ENCODE peak calls at places on chromosome 5, in five cellular contexts. One of them, this sample, is unnamed.

GRCh38 chr5:79399046-79399445 is 114.9 kb downstream of the HOMER1 start:
- DNase-seq in CD8-positive, alpha-beta memory T cell: no peak
- DNase-seq in fibroblast of gingiva: no peak
- DNase-seq in COR-L47: no peak
- DNase-seq in stimulated activated CD4-positive, alpha-beta T cell treated with anti-CD3 and anti-CD28 coated beads, Interleukin-4, amount 100 ng/mL, for 4 hours: no peak
- DNase-seq in this sample: no peak

GRCh38 chr5:82313016-82313415 is 34.9 kb upstream of the RPS23 start:
- DNase-seq in COR-L47: no peak
- DNase-seq in CD8-positive, alpha-beta memory T cell: no peak
- DNase-seq in fibroblast of gingiva: no peak
- DNase-seq in stimulated activated CD4-positive, alpha-beta T cell treated with anti-CD3 and anti-CD28 coated beads, Interleukin-4, amount 100 ng/mL, for 4 hours: no peak
- DNase-seq in this sample: no peak

GRCh38 chr5:145243016-145243415 is 592.1 kb downstream of the PRELID2 start:
- DNase-seq in COR-L47: no peak
- DNase-seq in stimulated activated CD4-positive, alpha-beta T cell treated with anti-CD3 and anti-CD28 coated beads, Interleukin-4, amount 100 ng/mL, for 4 hours: no peak
- DNase-seq in CD8-positive, alpha-beta memory T cell: no peak
- DNase-seq in fibroblast of gingiva: peak
- DNase-seq in this sample: no peak

GRCh38 chr5:36820900-36821299 is 55.7 kb upstream of the NIPBL start:
- DNase-seq in COR-L47: no peak
- DNase-seq in fibroblast of gingiva: no peak
- DNase-seq in CD8-positive, alpha-beta memory T cell: no peak
- DNase-seq in stimulated activated CD4-positive, alpha-beta T cell treated with anti-CD3 and anti-CD28 coated beads, Interleukin-4, amount 100 ng/mL, for 4 hours: no peak
- DNase-seq in this sample: no peak

GRCh38 chr5:61970218-61970617 is 335.8 kb upstream of the KIF2A start:
- DNase-seq in CD8-positive, alpha-beta memory T cell: no peak
- DNase-seq in stimulated activated CD4-positive, alpha-beta T cell treated with anti-CD3 and anti-CD28 coated beads, Interleukin-4, amount 100 ng/mL, for 4 hours: no peak
- DNase-seq in fibroblast of gingiva: no peak
- DNase-seq in COR-L47: no peak
- DNase-seq in this sample: no peak

GRCh38 chr5:36521838-36522745 is 84.3 kb upstream of the SLC1A3 start:
- DNase-seq in COR-L47: no peak
- DNase-seq in fibroblast of gingiva: no peak
- DNase-seq in stimulated activated CD4-positive, alpha-beta T cell treated with anti-CD3 and anti-CD28 coated beads, Interleukin-4, amount 100 ng/mL, for 4 hours: no peak
- DNase-seq in CD8-positive, alpha-beta memory T cell: no peak
- DNase-seq in this sample: no peak

GRCh38 chr5:119752921-119753886 is 123.8 kb downstream of the FAM170A start:
- DNase-seq in COR-L47: no peak
- DNase-seq in CD8-positive, alpha-beta memory T cell: no peak
- DNase-seq in stimulated activated CD4-positive, alpha-beta T cell treated with anti-CD3 and anti-CD28 coated beads, Interleukin-4, amount 100 ng/mL, for 4 hours: no peak
- DNase-seq in fibroblast of gingiva: no peak
- DNase-seq in this sample: no peak

GRCh38 chr5:73445708-73446630 is 2.6 kb downstream of the FOXD1 start:
- DNase-seq in COR-L47: no peak
- DNase-seq in CD8-positive, alpha-beta memory T cell: no peak
- DNase-seq in stimulated activated CD4-positive, alpha-beta T cell treated with anti-CD3 and anti-CD28 coated beads, Interleukin-4, amount 100 ng/mL, for 4 hours: no peak
- DNase-seq in fibroblast of gingiva: no peak
- DNase-seq in this sample: no peak

GRCh38 chr5:151770383-151771258 is 1.1 kb upstream of the G3BP1 start:
- DNase-seq in CD8-positive, alpha-beta memory T cell: no peak
- DNase-seq in stimulated activated CD4-positive, alpha-beta T cell treated with anti-CD3 and anti-CD28 coated beads, Interleukin-4, amount 100 ng/mL, for 4 hours: no peak
- DNase-seq in fibroblast of gingiva: peak
- DNase-seq in COR-L47: peak
- DNase-seq in this sample: peak

GRCh38 chr5:108521841-108522506 is 140.1 kb upstream of the FBXL17 start:
- DNase-seq in fibroblast of gingiva: peak
- DNase-seq in CD8-positive, alpha-beta memory T cell: peak
- DNase-seq in COR-L47: peak
- DNase-seq in stimulated activated CD4-positive, alpha-beta T cell treated with anti-CD3 and anti-CD28 coated beads, Interleukin-4, amount 100 ng/mL, for 4 hours: no peak
- DNase-seq in this sample: no peak

GRCh38 chr5:16615737-16616535 is 861 bp downstream of the RETREG1 start:
- DNase-seq in stimulated activated CD4-positive, alpha-beta T cell treated with anti-CD3 and anti-CD28 coated beads, Interleukin-4, amount 100 ng/mL, for 4 hours: peak
- DNase-seq in fibroblast of gingiva: no peak
- DNase-seq in CD8-positive, alpha-beta memory T cell: no peak
- DNase-seq in COR-L47: peak
- DNase-seq in this sample: no peak

GRCh38 chr5:92795633-92796032 is 785.4 kb downstream of the NR2F1-AS1 start:
- DNase-seq in fibroblast of gingiva: no peak
- DNase-seq in COR-L47: no peak
- DNase-seq in stimulated activated CD4-positive, alpha-beta T cell treated with anti-CD3 and anti-CD28 coated beads, Interleukin-4, amount 100 ng/mL, for 4 hours: no peak
- DNase-seq in CD8-positive, alpha-beta memory T cell: no peak
- DNase-seq in this sample: no peak

GRCh38 chr5:170438581-170438980 is 49.4 kb upstream of the KCNMB1 start:
- DNase-seq in CD8-positive, alpha-beta memory T cell: no peak
- DNase-seq in COR-L47: no peak
- DNase-seq in stimulated activated CD4-positive, alpha-beta T cell treated with anti-CD3 and anti-CD28 coated beads, Interleukin-4, amount 100 ng/mL, for 4 hours: no peak
- DNase-seq in fibroblast of gingiva: no peak
- DNase-seq in this sample: no peak

GRCh38 chr5:74529101-74529500 is 111.4 kb downstream of the ENC1 start:
- DNase-seq in fibroblast of gingiva: no peak
- DNase-seq in stimulated activated CD4-positive, alpha-beta T cell treated with anti-CD3 and anti-CD28 coated beads, Interleukin-4, amount 100 ng/mL, for 4 hours: no peak
- DNase-seq in COR-L47: no peak
- DNase-seq in CD8-positive, alpha-beta memory T cell: no peak
- DNase-seq in this sample: no peak

GRCh38 chr5:82613886-82614285 is 335.7 kb upstream of the RPS23 start:
- DNase-seq in fibroblast of gingiva: no peak
- DNase-seq in COR-L47: no peak
- DNase-seq in stimulated activated CD4-positive, alpha-beta T cell treated with anti-CD3 and anti-CD28 coated beads, Interleukin-4, amount 100 ng/mL, for 4 hours: no peak
- DNase-seq in CD8-positive, alpha-beta memory T cell: no peak
- DNase-seq in this sample: no peak

GRCh38 chr5:66074891-66075290 is 69.2 kb upstream of the SREK1 start:
- DNase-seq in COR-L47: no peak
- DNase-seq in stimulated activated CD4-positive, alpha-beta T cell treated with anti-CD3 and anti-CD28 coated beads, Interleukin-4, amount 100 ng/mL, for 4 hours: no peak
- DNase-seq in CD8-positive, alpha-beta memory T cell: no peak
- DNase-seq in fibroblast of gingiva: no peak
- DNase-seq in this sample: no peak

GRCh38 chr5:139394123-139394653 is 716 bp downstream of the PROB1 start:
- DNase-seq in stimulated activated CD4-positive, alpha-beta T cell treated with anti-CD3 and anti-CD28 coated beads, Interleukin-4, amount 100 ng/mL, for 4 hours: no peak
- DNase-seq in fibroblast of gingiva: peak
- DNase-seq in CD8-positive, alpha-beta memory T cell: peak
- DNase-seq in COR-L47: peak
- DNase-seq in this sample: peak

GRCh38 chr5:41762426-41762825 is 107.8 kb downstream of the OXCT1 start:
- DNase-seq in CD8-positive, alpha-beta memory T cell: no peak
- DNase-seq in fibroblast of gingiva: no peak
- DNase-seq in COR-L47: no peak
- DNase-seq in stimulated activated CD4-positive, alpha-beta T cell treated with anti-CD3 and anti-CD28 coated beads, Interleukin-4, amount 100 ng/mL, for 4 hours: no peak
- DNase-seq in this sample: no peak

GRCh38 chr5:108617467-108618435 is 129.9 kb upstream of the FER start:
- DNase-seq in COR-L47: no peak
- DNase-seq in fibroblast of gingiva: no peak
- DNase-seq in CD8-positive, alpha-beta memory T cell: no peak
- DNase-seq in stimulated activated CD4-positive, alpha-beta T cell treated with anti-CD3 and anti-CD28 coated beads, Interleukin-4, amount 100 ng/mL, for 4 hours: no peak
- DNase-seq in this sample: no peak

GRCh38 chr5:141973871-141974595 is 5.1 kb downstream of the RNF14 start:
- DNase-seq in fibroblast of gingiva: peak
- DNase-seq in CD8-positive, alpha-beta memory T cell: no peak
- DNase-seq in stimulated activated CD4-positive, alpha-beta T cell treated with anti-CD3 and anti-CD28 coated beads, Interleukin-4, amount 100 ng/mL, for 4 hours: no peak
- DNase-seq in COR-L47: no peak
- DNase-seq in this sample: no peak

GRCh38 chr5:132526290-132526973 is 16.9 kb downstream of the IL5 start:
- DNase-seq in fibroblast of gingiva: peak
- DNase-seq in stimulated activated CD4-positive, alpha-beta T cell treated with anti-CD3 and anti-CD28 coated beads, Interleukin-4, amount 100 ng/mL, for 4 hours: peak
- DNase-seq in COR-L47: peak
- DNase-seq in CD8-positive, alpha-beta memory T cell: peak
- DNase-seq in this sample: peak

GRCh38 chr5:150117945-150118560 is 31.7 kb upstream of the CSF1R start:
- DNase-seq in COR-L47: no peak
- DNase-seq in stimulated activated CD4-positive, alpha-beta T cell treated with anti-CD3 and anti-CD28 coated beads, Interleukin-4, amount 100 ng/mL, for 4 hours: no peak
- DNase-seq in CD8-positive, alpha-beta memory T cell: no peak
- DNase-seq in fibroblast of gingiva: no peak
- DNase-seq in this sample: no peak

GRCh38 chr5:65925094-65925600 is 1.2 kb upstream of the ERBIN start:
- DNase-seq in fibroblast of gingiva: peak
- DNase-seq in COR-L47: peak
- DNase-seq in CD8-positive, alpha-beta memory T cell: peak
- DNase-seq in stimulated activated CD4-positive, alpha-beta T cell treated with anti-CD3 and anti-CD28 coated beads, Interleukin-4, amount 100 ng/mL, for 4 hours: peak
- DNase-seq in this sample: peak

GRCh38 chr5:170809551-170809950 is 26.0 kb downstream of the GABRP start:
- DNase-seq in stimulated activated CD4-positive, alpha-beta T cell treated with anti-CD3 and anti-CD28 coated beads, Interleukin-4, amount 100 ng/mL, for 4 hours: no peak
- DNase-seq in COR-L47: peak
- DNase-seq in fibroblast of gingiva: peak
- DNase-seq in CD8-positive, alpha-beta memory T cell: no peak
- DNase-seq in this sample: no peak

GRCh38 chr5:86979801-86980510 is 287.7 kb upstream of the RASA1 start:
- DNase-seq in fibroblast of gingiva: peak
- DNase-seq in CD8-positive, alpha-beta memory T cell: no peak
- DNase-seq in stimulated activated CD4-positive, alpha-beta T cell treated with anti-CD3 and anti-CD28 coated beads, Interleukin-4, amount 100 ng/mL, for 4 hours: no peak
- DNase-seq in COR-L47: no peak
- DNase-seq in this sample: no peak

This sample was measured in activated B cell treated with CpG ODN at 0.5 μM for 24 hours.